ENCODE peak calls at places on chromosomes 13 and 19, in four cellular contexts. Z, K, O and C are unnamed samples.

GRCh38 chr13:93660664-93661063 is 434.1 kb downstream of the GPC6 start:
- DNase-seq in O (no peak), K (no peak), Z (no peak), C (no peak)

GRCh38 chr13:31767175-31767900 is 28.0 kb downstream of the RXFP2 start:
- DNase-seq in Z (no peak), K (no peak), O (peak; percentile 72), C (no peak)

GRCh38 chr13:21674271-21675009 is 3.6 kb downstream of the FGF9 start:
- DNase-seq in K (peak; percentile 75), O (no peak), Z (no peak), C (no peak)

GRCh38 chr19:47228168-47228936 is 2.6 kb downstream of the BBC3 start:
- DNase-seq in O (no peak), K (peak; percentile 59), Z (no peak), C (peak; percentile 78)

GRCh38 chr13:91647361-91647970 is 249.0 kb downstream of the GPC5 start:
- DNase-seq in Z (no peak), K (peak; percentile 72), O (no peak), C (no peak)

GRCh38 chr13:34401741-34402140 is 540.3 kb upstream of the NBEA start:
- DNase-seq in K (no peak), Z (no peak), O (no peak), C (no peak)

GRCh38 chr13:99354371-99354951 is 47.3 kb upstream of the GPR183 start:
- DNase-seq in Z (no peak), O (no peak), K (no peak), C (no peak)

GRCh38 chr19:18346091-18346490 is 5.7 kb downstream of the PGPEP1 start:
- DNase-seq in K (no peak), O (no peak), Z (no peak), C (no peak)

GRCh38 chr13:50910483-50910805 is 853 bp downstream of the RNASEH2B start:
- DNase-seq in Z (no peak), K (peak; percentile 54), O (no peak), C (no peak)

GRCh38 chr13:113118328-113119021 is 4.1 kb upstream of the F10 start:
- DNase-seq in O (no peak), K (no peak), Z (no peak), C (peak; percentile 50)

GRCh38 chr19:45251452-45252354 is 632 bp downstream of the MARK4 start:
- DNase-seq in K (peak; percentile 24), Z (no peak), O (no peak), C (no peak)
- H3K27ac ChIP-seq in K (no peak overlapping the region), Z (peak overlapping the region; percentile 88), O (no peak overlapping the region), C (peak overlapping the region; percentile 58)

GRCh38 chr19:10929402-10929794 is 787 bp downstream of the TIMM29 start:
- DNase-seq in O (no peak), K (no peak), Z (no peak), C (no peak)
- H3K36me3 ChIP-seq in O (peaks cover 9% of the 10 kb centered on the region), K (peaks cover 15% of the 10 kb centered on the region), Z (peaks cover 52% of the 10 kb centered on the region), C (peaks cover 32% of the 10 kb centered on the region)

DNA sequence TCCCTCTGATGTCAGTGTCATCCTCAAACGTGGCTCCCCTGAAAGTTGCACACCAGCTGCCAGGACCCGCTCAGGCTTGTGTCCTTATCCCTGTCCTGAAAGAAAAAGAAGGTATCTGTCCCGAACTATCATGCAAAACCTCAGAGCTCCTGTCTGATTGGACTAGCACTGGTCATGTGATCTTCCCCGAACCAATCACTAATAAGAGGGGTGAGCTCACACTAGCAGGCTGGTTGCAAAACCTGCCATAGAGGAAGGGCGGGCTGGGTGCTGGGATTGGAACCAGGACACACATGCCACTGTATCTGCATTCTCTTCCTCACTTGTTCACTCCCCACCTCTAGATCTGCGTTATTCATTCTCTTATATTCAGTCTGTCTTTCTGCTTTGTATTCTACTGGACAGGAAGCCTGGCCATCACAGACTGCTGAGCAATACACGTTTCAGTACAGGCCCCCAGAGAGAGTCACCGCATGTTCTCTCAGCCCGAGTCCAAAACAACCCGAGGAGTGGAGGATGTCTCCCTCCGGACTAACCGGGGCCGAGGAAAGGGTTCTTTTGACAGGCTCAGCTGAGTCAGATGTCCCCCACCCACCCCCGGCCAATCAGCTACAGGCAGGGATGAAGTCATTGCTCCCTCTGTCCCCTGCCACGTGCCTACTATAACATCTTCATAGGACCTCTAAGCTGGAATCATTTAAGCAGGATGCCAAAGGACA is 97.7 kb downstream of the SIPA1L3 start:
- DNase-seq in Z (peak; percentile 34), O (peak; percentile 98), K (peak; percentile 93), C (peak; percentile 92)
- H3K4me3 ChIP-seq in Z (peak overlapping the region; percentile 20), O (peak overlapping the region; percentile 33), K (peak overlapping the region; percentile 67), C (peak overlapping the region; percentile 62)

DNA sequence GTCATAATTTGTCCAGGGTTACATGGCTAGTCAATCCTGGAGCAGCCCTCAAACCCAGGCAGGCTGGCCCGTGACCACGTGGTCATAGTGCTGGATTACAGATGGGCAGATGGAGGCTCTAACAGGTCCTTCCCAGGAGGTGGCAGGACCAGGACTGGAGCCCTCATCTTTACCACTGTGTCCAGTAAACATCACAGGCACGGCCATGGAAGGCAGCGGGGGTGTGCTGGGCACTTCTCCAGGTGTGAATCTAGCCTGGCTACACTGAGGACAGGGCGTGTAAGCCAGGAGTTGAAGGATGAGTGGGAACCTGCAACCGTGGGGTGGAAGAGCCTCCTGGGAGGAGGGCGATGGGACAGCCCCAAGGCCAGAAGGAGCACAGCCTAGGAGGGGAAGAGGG is 6.1 kb downstream of the CIC start:
- DNase-seq in K (no peak), Z (no peak), O (no peak), C (no peak)
- H3K27ac ChIP-seq in K (no peak overlapping the region), Z (peak overlapping the region; percentile 16), O (no peak overlapping the region), C (peak overlapping the region; percentile 93)

DNA sequence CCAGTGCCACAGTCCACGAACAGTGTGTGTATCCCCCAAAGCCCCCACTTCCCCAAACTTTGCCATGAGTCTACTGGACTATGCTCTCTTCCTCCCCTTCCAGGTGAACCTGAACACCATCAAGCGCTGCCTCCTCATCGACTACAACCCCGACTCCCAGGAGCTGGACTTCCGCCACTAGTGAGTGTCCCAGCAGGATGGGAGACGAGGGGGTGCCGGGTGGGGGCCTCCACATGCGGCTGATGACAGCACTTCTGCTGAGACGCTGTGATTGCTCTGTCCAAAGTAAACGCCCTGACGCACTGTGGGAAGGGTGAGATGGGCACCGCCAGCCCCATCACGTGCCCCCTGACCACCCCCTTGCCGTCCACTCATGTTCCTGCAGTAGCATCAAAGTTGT is 2.0 kb upstream of the P2RY11 start:
- DNase-seq in O (no peak), Z (no peak), K (no peak), C (no peak)
- H3K36me3 ChIP-seq in O (peaks cover 49% of the 10 kb centered on the region), Z (peaks cover 61% of the 10 kb centered on the region), K (peaks cover 75% of the 10 kb centered on the region), C (peaks cover 47% of the 10 kb centered on the region)